ENCODE peak calls at places on chromosome 20, in five cellular contexts. F is neural progenitor cell, D is GM23248, T is HCT116, P is MM.1S. S is an unnamed sample.

GRCh38 chr20:41316602-41317535 is 662 bp downstream of the ZHX3 start:
- DNase-seq in D (peak), F (peak), T (no peak), P (peak), S (peak)

GRCh38 chr20:6053064-6053775 is 640 bp downstream of the LRRN4 start:
- DNase-seq in P (no peak), T (no peak), F (no peak), D (no peak), S (no peak)

GRCh38 chr20:18020931-18021330 is 36.8 kb downstream of the OVOL2 start:
- DNase-seq in P (no peak), T (no peak), F (no peak), D (no peak), S (no peak)

GRCh38 chr20:57421258-57422220 is 30.3 kb downstream of the RBM38 start:
- DNase-seq in P (no peak), D (no peak), T (no peak), F (no peak), S (no peak)

GRCh38 chr20:17281478-17281877 is 54.6 kb downstream of the PCSK2 start:
- DNase-seq in T (peak), D (peak), F (peak), P (peak), S (peak)

GRCh38 chr20:513429-513828 is 30.2 kb downstream of the CSNK2A1 start:
- DNase-seq in D (peak), F (no peak), T (no peak), P (no peak), S (no peak)

GRCh38 chr20:53942121-53942816 is 128.1 kb downstream of the BCAS1 start:
- DNase-seq in P (peak), F (peak), T (no peak), D (no peak), S (peak)

GRCh38 chr20:5535211-5535756 is 214.9 kb upstream of the SHLD1 start:
- DNase-seq in D (peak), F (no peak), T (no peak), P (no peak), S (no peak)

GRCh38 chr20:11891081-11891826 is 26.4 kb upstream of the BTBD3 start:
- DNase-seq in T (no peak), P (peak), F (peak), D (peak), S (peak)

GRCh38 chr20:63915471-63915870 is 20.5 kb downstream of the DNAJC5 start:
- DNase-seq in T (no peak), D (no peak), F (no peak), P (no peak), S (no peak)

DNA sequence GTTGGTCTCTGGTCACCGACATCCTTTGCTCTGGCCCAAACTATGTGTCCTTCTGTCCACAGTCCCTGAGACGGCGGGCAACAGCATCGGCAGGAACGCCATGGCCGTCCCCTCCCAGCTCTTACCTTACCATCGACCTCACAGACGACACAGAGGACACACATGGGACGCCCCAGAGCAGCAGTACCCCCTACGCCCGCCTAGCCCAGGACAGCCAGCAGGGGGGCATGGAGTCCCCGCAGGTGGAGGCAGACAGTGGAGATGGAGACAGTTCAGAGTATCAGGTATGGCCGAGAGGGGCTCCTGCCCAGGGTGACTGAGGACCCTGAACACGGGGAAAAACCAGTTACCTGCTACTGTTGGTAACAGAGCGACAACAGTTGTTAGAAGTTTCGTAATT is 25.0 kb downstream of the DNMT3B start:
- DNase-seq in T (no peak), D (no peak), P (no peak), F (no peak), S (no peak)
- H3K9ac ChIP-seq in T (no peak), D (no peak), P (no peak), F (no peak), S (no peak)

GRCh38 chr20:44552950-44553908 is 29.1 kb upstream of the PKIG start:
- DNase-seq in D (peak), F (no peak), T (no peak), P (no peak), S (peak)
- TF ChIP-seq EZH2phosphoT487 in D (no peak), F (no peak), T (no peak), P (no peak), S (no peak)

GRCh38 chr20:59385461-59385860 is 85.0 kb downstream of the EDN3 start:
- DNase-seq in T (no peak), D (no peak), P (no peak), F (peak), S (no peak)

GRCh38 chr20:59387891-59388290 is 87.5 kb downstream of the EDN3 start:
- DNase-seq in D (no peak), P (no peak), F (no peak), T (no peak), S (no peak)

GRCh38 chr20:59386819-59387218 is 86.4 kb downstream of the EDN3 start:
- DNase-seq in D (no peak), T (no peak), F (peak), P (no peak), S (no peak)

GRCh38 chr20:59390437-59390836 is 90.0 kb downstream of the EDN3 start:
- DNase-seq in D (no peak), P (no peak), F (no peak), T (no peak), S (no peak)

GRCh38 chr20:59388402-59388801 is 88.0 kb downstream of the EDN3 start:
- DNase-seq in T (no peak), F (no peak), P (no peak), D (no peak), S (no peak)
- TF ChIP-seq EZH2 in T (no peak), F (no peak), P (no peak), D (no peak), S (no peak)

GRCh38 chr20:43948455-43948854 is 33.8 kb downstream of the TOX2 start:
- DNase-seq in T (no peak), D (no peak), P (no peak), F (no peak), S (no peak)

GRCh38 chr20:43949248-43949647 is 34.6 kb downstream of the TOX2 start:
- DNase-seq in T (no peak), D (no peak), P (peak), F (no peak), S (no peak)

GRCh38 chr20:43947316-43947710 is 32.7 kb downstream of the TOX2 start:
- DNase-seq in D (peak), P (no peak), F (no peak), T (no peak), S (no peak)

GRCh38 chr20:43946659-43947315 is 32.1 kb downstream of the TOX2 start:
- DNase-seq in T (no peak), F (no peak), P (no peak), D (no peak), S (no peak)

GRCh38 chr20:43949741-43950618 is 35.3 kb downstream of the TOX2 start:
- DNase-seq in D (no peak), F (no peak), T (no peak), P (peak), S (no peak)
- H3K9ac ChIP-seq in D (no peak), F (no peak), T (no peak), P (peak), S (no peak)

GRCh38 chr20:46580613-46581012 is 30.2 kb upstream of the OCSTAMP start:
- DNase-seq in T (no peak), P (no peak), D (no peak), F (no peak), S (no peak)
- TF ChIP-seq EZH2phosphoT487 in T (no peak), P (no peak), D (no peak), F (no peak), S (no peak)

DNA sequence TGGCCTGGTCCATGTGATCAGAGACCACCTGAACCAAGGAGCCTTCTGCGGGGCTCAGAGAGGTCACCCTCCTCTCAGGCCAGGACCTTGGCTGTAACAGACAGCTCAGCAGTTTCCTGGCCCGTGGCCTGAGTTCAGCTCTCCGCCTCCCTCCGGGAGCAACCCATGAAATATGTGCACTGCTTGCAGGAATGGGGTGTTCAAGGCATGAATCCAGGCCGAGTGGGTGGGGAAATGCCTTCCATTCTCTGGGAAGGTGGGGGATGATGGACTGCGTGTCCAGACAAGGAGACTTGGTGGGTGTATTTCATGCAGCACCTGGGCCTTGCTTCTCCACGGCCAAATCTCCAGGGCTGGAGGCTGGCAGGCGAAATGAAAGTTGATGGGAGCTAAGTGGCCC is 46.0 kb downstream of the SIRPA start:
- DNase-seq in D (peak), P (no peak), F (no peak), T (no peak), S (no peak)
- TF ChIP-seq EZH2 in D (no peak), P (no peak), F (no peak), T (no peak), S (no peak)

DNA sequence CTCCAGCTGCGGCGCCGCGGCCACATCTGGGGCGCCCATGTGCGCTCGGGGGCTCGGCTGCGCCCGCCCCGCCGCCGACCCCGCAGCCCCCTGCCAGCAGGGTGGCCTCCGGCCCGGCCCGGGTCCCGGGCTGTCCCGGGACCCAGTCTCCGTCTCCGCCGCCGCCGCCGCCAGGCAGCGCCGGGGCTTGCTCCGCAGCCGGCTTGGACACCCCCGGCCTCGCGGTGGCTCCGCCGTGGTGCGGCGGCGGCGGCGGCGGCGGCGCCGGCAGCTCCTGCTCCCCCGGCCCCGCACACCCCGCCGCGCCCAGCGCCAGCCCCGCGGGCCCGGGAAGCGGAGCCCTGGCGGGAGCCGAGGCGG is 219 bp downstream of the ISM1 start:
- DNase-seq in T (no peak), P (no peak), D (peak), F (no peak), S (no peak)
- H3K9ac ChIP-seq in T (no peak), P (no peak), D (no peak), F (no peak), S (no peak)

S was measured in PC-3.